ENCODE peak calls at places on chromosomes 5 and 9, in ten cellular contexts. U is endodermal cell; G is memory B cell; B is activated CD4-positive, alpha-beta T cell treated with anti-CD3 and anti-CD28 coated beads, Interleukin-2, amount 50 U/mL, for 4 hours; D is NCI-H1105; E is NCI-H226; Q is NCI-H187; X is NCI-H1436; P is GF-D8; O is astrocyte of the hippocampus. R is an unnamed sample.
A peak's percentile ranks its signal among the peaks of the same experiment; 100 is the strongest.

GRCh38 chr9:93218671-93219420 is 34.9 kb downstream of the WNK2 start:
- DNase-seq in U (no peak), G (no peak), B (no peak), D (no peak), E (no peak), Q (no peak), X (no peak), P (no peak), O (no peak), R (no peak)

GRCh38 chr5:96279796-96280542 is 153.1 kb downstream of the PCSK1 start:
- DNase-seq in U (no peak), G (no peak), B (no peak), D (no peak), E (peak; percentile 70), Q (no peak), X (no peak), P (no peak), O (no peak), R (peak; percentile 28)

GRCh38 chr5:120450910-120451309 is 13.2 kb upstream of the PRR16 start:
- DNase-seq in U (no peak), G (no peak), B (no peak), D (no peak), E (no peak), Q (no peak), X (no peak), P (no peak), O (no peak), R (no peak)

GRCh38 chr5:124738751-124739559 is 7.5 kb downstream of the ZNF608 start:
- DNase-seq in U (peak; percentile 91), G (no peak), B (no peak), D (no peak), E (no peak), Q (no peak), X (no peak), P (no peak), O (peak; percentile 39), R (no peak)

GRCh38 chr5:90598300-90598699 is 39.7 kb downstream of the ADGRV1 start:
- DNase-seq in U (no peak), G (no peak), B (no peak), D (no peak), E (no peak), Q (no peak), X (no peak), P (no peak), O (peak; percentile 80), R (peak; percentile 15)

GRCh38 chr5:135120951-135121350 is 86.9 kb upstream of the PITX1 start:
- DNase-seq in U (peak; percentile 82), G (no peak), B (no peak), D (no peak), E (no peak), Q (no peak), X (no peak), P (no peak), O (no peak), R (no peak)

GRCh38 chr9:23686257-23686656 is 139.8 kb downstream of the ELAVL2 start:
- DNase-seq in U (peak; percentile 54), G (no peak), B (no peak), D (no peak), E (peak; percentile 68), Q (no peak), X (no peak), P (no peak), O (peak; percentile 84), R (peak; percentile 85)

GRCh38 chr5:137316346-137316736 is 182.8 kb downstream of the SPOCK1 start:
- DNase-seq in U (peak; percentile 22), G (no peak), B (no peak), D (no peak), E (no peak), Q (no peak), X (no peak), P (no peak), O (peak; percentile 81), R (peak; percentile 23)

GRCh38 chr5:61280205-61280604 is 51.9 kb upstream of the ZSWIM6 start:
- DNase-seq in U (no peak), G (no peak), B (no peak), D (peak; percentile 89), E (peak; percentile 85), Q (peak; percentile 89), X (peak; percentile 91), P (no peak), O (peak; percentile 86), R (peak; percentile 86)

GRCh38 chr9:75096796-75097195 is 8.5 kb downstream of the OSTF1 start:
- DNase-seq in U (no peak), G (no peak), B (no peak), D (no peak), E (no peak), Q (no peak), X (no peak), P (no peak), O (no peak), R (no peak)

GRCh38 chr5:102747386-102748166 is 7.5 kb upstream of the PAM start:
- DNase-seq in U (peak; percentile 70), G (no peak), B (no peak), D (no peak), E (no peak), Q (no peak), X (no peak), P (no peak), O (no peak), R (no peak)

GRCh38 chr5:73061593-73061992 is 58.8 kb upstream of the TMEM171 start:
- DNase-seq in U (no peak), G (no peak), B (no peak), D (no peak), E (no peak), Q (no peak), X (no peak), P (no peak), O (peak; percentile 13), R (no peak)

GRCh38 chr9:114174876-114175771 is 19.8 kb downstream of the COL27A1 start:
- DNase-seq in U (no peak), G (no peak), B (no peak), D (no peak), E (no peak), Q (no peak), X (no peak), P (no peak), O (peak; percentile 78), R (peak; percentile 66)

GRCh38 chr5:8457187-8458037 is 588.5 kb downstream of the MTRR start:
- DNase-seq in U (no peak), G (peak; percentile 61), B (peak; percentile 87), D (peak; percentile 96), E (peak; percentile 88), Q (peak; percentile 89), X (peak; percentile 96), P (peak; percentile 96), O (peak; percentile 97), R (peak; percentile 98)